ENCODE peak calls at places on chromosomes 5 and 9, in six cellular contexts. I is NB4; Q is kidney; U is tibial artery; C is CD8-positive, alpha-beta T cell; H is heart left ventricle. M is an unnamed sample.

GRCh38 chr5:169933127-169933526 is 47.2 kb downstream of the INSYN2B start:
- DNase-seq in I (no peak), Q (no peak), U (no peak), C (no peak), H (no peak), M (no peak)

GRCh38 chr9:89497978-89498844 is at the start of gene SEMA4D:
- DNase-seq in I (peak; percentile 85), Q (peak; percentile 89), U (peak; percentile 72), C (peak; percentile 55), H (peak; percentile 80), M (peak; percentile 17)

GRCh38 chr5:77168187-77168883 is 42.1 kb upstream of the PDE8B start:
- DNase-seq in I (no peak), Q (peak; percentile 80), U (peak; percentile 57), C (no peak), H (peak; percentile 67), M (peak; percentile 72)

GRCh38 chr5:172835246-172836030 is 1.4 kb downstream of the ERGIC1 start:
- DNase-seq in I (no peak), Q (no peak), U (no peak), C (no peak), H (no peak), M (no peak)

GRCh38 chr5:1488882-1489680 is 34.7 kb downstream of the LPCAT1 start:
- DNase-seq in I (no peak), Q (no peak), U (peak; percentile 56), C (no peak), H (no peak), M (peak; percentile 67)

GRCh38 chr9:12698293-12698692 is 5.1 kb downstream of the TYRP1 start:
- DNase-seq in I (no peak), Q (no peak), U (no peak), C (no peak), H (no peak), M (peak; percentile 75)

GRCh38 chr9:29332789-29333188 is 1759.5 kb upstream of the C9orf72 start:
- DNase-seq in I (no peak), Q (no peak), U (no peak), C (no peak), H (no peak), M (no peak)

GRCh38 chr5:167050568-167051214 is 1240.8 kb upstream of the WWC1 start:
- DNase-seq in I (no peak), Q (no peak), U (no peak), C (no peak), H (no peak), M (no peak)

GRCh38 chr5:135154197-135154596 is 120.2 kb upstream of the PITX1 start:
- DNase-seq in I (peak; percentile 29), Q (no peak), U (no peak), C (no peak), H (no peak), M (peak; percentile 28)

GRCh38 chr5:122778157-122778556 is 3.3 kb downstream of the SNX2 start:
- DNase-seq in I (no peak), Q (no peak), U (no peak), C (no peak), H (no peak), M (no peak)

GRCh38 chr9:92196909-92197308 is 81.7 kb upstream of the SPTLC1 start:
- DNase-seq in I (no peak), Q (no peak), U (no peak), C (no peak), H (no peak), M (peak; percentile 69)

GRCh38 chr9:93812410-93812668 is 142.8 kb downstream of the BARX1 start:
- DNase-seq in I (no peak), Q (no peak), U (no peak), C (no peak), H (no peak), M (no peak)

GRCh38 chr9:122197334-122197872 is 31.4 kb downstream of the LHX6 start:
- DNase-seq in I (no peak), Q (no peak), U (no peak), C (no peak), H (no peak), M (no peak)

GRCh38 chr9:23829580-23830458 is 3.8 kb upstream of the ELAVL2 start:
- DNase-seq in I (peak; percentile 0), Q (no peak), U (no peak), C (no peak), H (no peak), M (peak; percentile 9)

GRCh38 chr9:13481274-13481673 is 201.8 kb upstream of the MPDZ start:
- DNase-seq in I (no peak), Q (no peak), U (no peak), C (no peak), H (no peak), M (peak; percentile 2)

GRCh38 chr5:111366388-111366787 is 142.2 kb downstream of the CAMK4 start:
- DNase-seq in I (no peak), Q (no peak), U (no peak), C (no peak), H (no peak), M (no peak)

GRCh38 chr5:150034677-150035076 is 34.1 kb downstream of the HMGXB3 start:
- DNase-seq in I (no peak), Q (no peak), U (peak; percentile 65), C (no peak), H (no peak), M (peak; percentile 95)

GRCh38 chr5:158392753-158393152 is 533.8 kb upstream of the CLINT1 start:
- DNase-seq in I (no peak), Q (no peak), U (no peak), C (no peak), H (no peak), M (no peak)

GRCh38 chr5:34028349-34028748 is 14.7 kb downstream of the C1QTNF3 start:
- DNase-seq in I (no peak), Q (no peak), U (no peak), C (no peak), H (no peak), M (no peak)

GRCh38 chr5:59789894-59790293 is 103.6 kb downstream of the PDE4D start:
- DNase-seq in I (no peak), Q (no peak), U (no peak), C (no peak), H (no peak), M (no peak)

GRCh38 chr5:111685969-111686368 is 71.0 kb downstream of the NREP start:
- DNase-seq in I (peak; percentile 27), Q (no peak), U (no peak), C (no peak), H (no peak), M (no peak)

GRCh38 chr9:121324316-121324715 is 45.7 kb downstream of the STOM start:
- DNase-seq in I (no peak), Q (no peak), U (no peak), C (no peak), H (no peak), M (no peak)

GRCh38 chr9:120642129-120642528 is 62.2 kb upstream of the CDK5RAP2 start:
- DNase-seq in I (no peak), Q (no peak), U (no peak), C (no peak), H (no peak), M (no peak)

GRCh38 chr9:112224401-112225289 is 49.5 kb upstream of the SUSD1 start:
- DNase-seq in I (peak; percentile 7), Q (no peak), U (no peak), C (no peak), H (no peak), M (peak; percentile 59)

GRCh38 chr5:88770290-88771257 is 112.4 kb downstream of the MEF2C start:
- DNase-seq in I (no peak), Q (no peak), U (no peak), C (no peak), H (no peak), M (peak; percentile 11)

GRCh38 chr9:111005711-111006482 is 32.4 kb downstream of the LPAR1 start:
- DNase-seq in I (no peak), Q (no peak), U (no peak), C (no peak), H (no peak), M (peak; percentile 32)

GRCh38 chr5:113163328-113163727 is 186.7 kb downstream of the DCP2 start:
- DNase-seq in I (no peak), Q (no peak), U (no peak), C (no peak), H (no peak), M (no peak)

GRCh38 chr5:39100851-39101396 is 26.7 kb upstream of the RICTOR start:
- DNase-seq in I (peak; percentile 51), Q (no peak), U (no peak), C (no peak), H (no peak), M (peak; percentile 97)

GRCh38 chr5:153613143-153613542 is 122.7 kb downstream of the GRIA1 start:
- DNase-seq in I (no peak), Q (no peak), U (no peak), C (no peak), H (no peak), M (peak; percentile 83)

GRCh38 chr9:137028281-137029057 is 432 bp upstream of the ABCA2 start:
- DNase-seq in I (peak; percentile 90), Q (no peak), U (peak; percentile 47), C (peak; percentile 62), H (peak; percentile 72), M (peak; percentile 29)

DNA sequence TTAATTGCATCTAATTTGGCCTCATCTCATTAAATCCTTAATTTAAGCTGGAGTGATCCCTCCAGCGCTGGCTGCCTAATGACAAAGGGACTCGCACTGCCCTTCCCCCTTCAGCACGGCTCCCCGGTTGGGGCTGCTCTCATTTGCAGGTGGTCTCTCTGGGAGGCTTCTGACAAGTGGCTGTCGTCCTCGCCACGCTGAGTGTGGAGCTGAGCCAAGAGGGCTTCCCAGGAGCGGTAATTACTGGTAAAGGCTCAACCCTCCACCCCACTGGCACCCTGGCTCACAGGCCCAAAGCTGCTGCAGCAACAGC is 107.8 kb upstream of the ALDH1B1 start:
- DNase-seq in I (no peak), Q (no peak), U (no peak), C (no peak), H (no peak), M (no peak)
- TF ChIP-seq CTCF in I (no peak), Q (no peak), U (no peak), C (no peak), H (no peak), M (no peak)

GRCh38 chr9:126626117-126627022 is 12.6 kb downstream of the LMX1B start:
- DNase-seq in I (no peak), Q (no peak), U (no peak), C (no peak), H (no peak), M (no peak)
- H3K4me3 ChIP-seq in I (no peak overlapping the region), Q (peak overlapping the region; percentile 25), U (peak overlapping the region; percentile 20), C (peak overlapping the region; percentile 43), H (peak overlapping the region; percentile 43), M (peak overlapping the region; percentile 20)

DNA sequence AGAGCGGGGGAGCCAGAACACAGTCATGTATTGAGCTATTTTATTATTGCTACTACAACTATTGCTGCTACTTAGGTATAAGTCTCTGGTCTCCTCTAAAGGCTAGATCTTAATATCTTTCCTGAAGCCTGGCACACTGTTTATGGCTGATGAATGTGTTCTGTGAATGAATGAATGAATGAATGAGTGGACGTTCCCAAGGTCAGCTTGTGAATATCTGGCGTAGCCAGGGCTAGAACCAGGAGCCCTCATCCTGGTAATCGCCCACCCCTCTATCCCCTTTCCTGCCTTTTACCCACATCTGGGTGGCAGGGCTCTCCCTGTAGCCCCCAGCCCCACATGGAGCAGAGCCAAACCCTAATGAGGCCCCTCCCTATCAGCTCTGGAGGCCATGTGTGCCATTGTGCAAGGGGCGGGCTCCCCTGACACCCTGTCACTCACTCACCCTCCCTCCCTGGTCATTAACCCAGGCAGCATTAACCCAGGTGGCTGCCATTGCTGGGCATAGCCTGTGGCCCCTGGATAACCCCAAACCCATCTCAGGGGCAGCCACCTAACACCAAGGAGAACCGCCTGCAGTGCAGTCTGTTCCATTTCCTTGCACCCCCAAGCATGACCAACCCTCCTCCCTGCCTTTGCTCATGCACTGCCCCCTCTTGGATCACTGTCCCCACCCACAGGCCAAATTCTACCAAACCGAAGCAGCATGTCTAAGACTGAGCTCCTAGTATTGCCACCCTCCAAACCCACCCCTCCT is 2.0 kb upstream of the AKNA start:
- DNase-seq in I (peak; percentile 44), Q (no peak), U (no peak), C (no peak), H (no peak), M (no peak)
- TF ChIP-seq CTCF in I (no peak), Q (no peak), U (no peak), C (no peak), H (no peak), M (no peak)

GRCh38 chr9:126705767-126706697 is 92.3 kb downstream of the LMX1B start:
- DNase-seq in I (peak; percentile 67), Q (peak; percentile 78), U (peak; percentile 66), C (peak; percentile 63), H (peak; percentile 37), M (peak; percentile 25)
- H3K4me3 ChIP-seq in I (no peak overlapping the region), Q (peak overlapping the region; percentile 43), U (no peak overlapping the region), C (peak overlapping the region; percentile 35), H (no peak overlapping the region), M (no peak overlapping the region)

M was measured in AG10803.